ENCODE peak calls at places on chromosomes 5 and 9, in ten cellular contexts. Y is GM23248; M is IMR-90; E is tibial artery; C is ascending aorta; B is aorta; I is CD4-positive, CD25-positive, alpha-beta regulatory T cell; W is adrenal gland; G is pancreas; S is uterus. O is an unnamed sample. For H3K4me1, the result is how much of the 10 kb centered on the place peaks cover.

GRCh38 chr5:91280062-91280941 is 102.8 kb downstream of the ARRDC3 start:
- DNase-seq in G (peak), S (peak), E (peak), W (peak), B (peak), M (peak), I (peak), C (peak), Y (peak), O (peak)

GRCh38 chr5:139395844-139396640 is 1.1 kb upstream of the PROB1 start:
- DNase-seq in Y (peak), C (no peak), E (no peak), W (peak), I (no peak), S (no peak), M (no peak), B (no peak), G (no peak), O (no peak)

GRCh38 chr5:141489841-141490240 is 960 bp downstream of the PCDHGC5 start:
- DNase-seq in I (no peak), C (no peak), S (no peak), G (no peak), Y (no peak), E (no peak), W (no peak), M (no peak), B (no peak), O (no peak)

GRCh38 chr9:4826417-4827166 is 33.8 kb downstream of the RCL1 start:
- DNase-seq in S (no peak), C (no peak), B (no peak), I (no peak), E (no peak), G (no peak), W (no peak), M (peak), Y (no peak), O (no peak)

GRCh38 chr5:168020522-168021294 is 270.7 kb upstream of the WWC1 start:
- DNase-seq in S (no peak), E (no peak), Y (peak), C (no peak), B (no peak), M (peak), I (no peak), G (no peak), W (peak), O (no peak)

GRCh38 chr9:108645520-108645919 is 210.3 kb downstream of the ACTL7B start:
- DNase-seq in S (no peak), B (no peak), E (no peak), C (no peak), Y (peak), M (no peak), W (no peak), G (no peak), I (no peak), O (no peak)

GRCh38 chr9:19028835-19029451 is 4.1 kb downstream of the SAXO1 start:
- DNase-seq in B (no peak), S (peak), Y (peak), I (peak), G (peak), W (peak), M (peak), C (no peak), E (no peak), O (no peak)

GRCh38 chr5:5270958-5271605 is 131.0 kb downstream of the ADAMTS16 start:
- DNase-seq in S (peak), W (peak), C (peak), E (peak), M (peak), Y (peak), B (peak), I (no peak), G (peak), O (no peak)

GRCh38 chr9:89529243-89530030 is 31.5 kb upstream of the SEMA4D start:
- DNase-seq in C (no peak), Y (no peak), S (no peak), B (no peak), E (no peak), G (no peak), I (no peak), M (no peak), W (no peak), O (no peak)

GRCh38 chr9:131635285-131635684 is 90.0 kb downstream of the PRRT1B start:
- DNase-seq in I (peak), C (peak), B (peak), S (peak), E (peak), G (peak), M (peak), W (peak), Y (peak), O (peak)

GRCh38 chr9:10396641-10397040 is 216.2 kb downstream of the PTPRD start:
- DNase-seq in C (no peak), I (no peak), S (no peak), Y (no peak), G (no peak), M (no peak), W (no peak), E (no peak), B (no peak), O (no peak)

GRCh38 chr5:168879929-168880328 is 300.8 kb upstream of the PANK3 start:
- DNase-seq in W (peak), B (no peak), S (no peak), M (no peak), G (peak), Y (peak), E (no peak), C (no peak), I (no peak), O (no peak)

GRCh38 chr9:89448381-89448780 is 49.5 kb downstream of the SEMA4D start:
- DNase-seq in I (no peak), Y (no peak), B (peak), W (no peak), M (no peak), S (no peak), C (no peak), G (no peak), E (no peak), O (no peak)

GRCh38 chr5:60540855-60541805 is 158.8 kb downstream of the DEPDC1B start:
- DNase-seq in B (peak), S (no peak), M (peak), G (no peak), C (peak), I (no peak), E (no peak), Y (peak), W (no peak), O (no peak)

GRCh38 chr5:1654786-1655495 is 131.2 kb upstream of the LPCAT1 start:
- DNase-seq in W (peak), E (no peak), Y (no peak), M (no peak), I (no peak), C (peak), G (no peak), S (no peak), B (no peak), O (no peak)

GRCh38 chr9:13557724-13558123 is 278.2 kb upstream of the MPDZ start:
- DNase-seq in C (no peak), M (no peak), I (no peak), E (no peak), S (no peak), G (no peak), Y (no peak), W (no peak), B (no peak), O (no peak)

GRCh38 chr5:7419846-7420245 is 23.9 kb downstream of the ADCY2 start:
- DNase-seq in S (no peak), Y (no peak), C (no peak), W (no peak), B (no peak), G (no peak), M (no peak), E (no peak), I (no peak), O (no peak)

GRCh38 chr5:96293966-96294886 is 138.8 kb downstream of the PCSK1 start:
- DNase-seq in Y (peak), M (peak), G (peak), W (no peak), C (no peak), B (no peak), E (no peak), S (no peak), I (no peak), O (no peak)

GRCh38 chr5:124895236-124895635 is 148.8 kb upstream of the ZNF608 start:
- DNase-seq in M (no peak), G (no peak), B (no peak), E (no peak), I (no peak), W (no peak), C (no peak), Y (no peak), S (no peak), O (no peak)

GRCh38 chr5:137954131-137954879 is 65.0 kb downstream of the PKD2L2 start:
- DNase-seq in S (peak), B (no peak), W (no peak), G (no peak), I (no peak), E (no peak), M (peak), C (no peak), Y (peak), O (no peak)

GRCh38 chr9:137423810-137424291 is 658 bp downstream of the NOXA1 start:
- DNase-seq in M (no peak), E (no peak), B (peak), S (peak), I (no peak), W (peak), Y (no peak), C (peak), G (peak), O (no peak)

GRCh38 chr5:43140286-43140685 is 19.6 kb downstream of the ZNF131 start:
- DNase-seq in E (no peak), W (no peak), S (no peak), B (no peak), C (no peak), Y (no peak), M (peak), I (peak), G (no peak), O (no peak)

GRCh38 chr5:67009028-67009427 is 187.6 kb downstream of the CD180 start:
- DNase-seq in I (no peak), E (no peak), S (no peak), B (no peak), C (no peak), Y (no peak), G (no peak), W (no peak), M (no peak), O (no peak)

GRCh38 chr5:67011422-67011821 is 185.2 kb downstream of the CD180 start:
- DNase-seq in C (no peak), S (no peak), E (no peak), B (no peak), I (no peak), G (no peak), Y (no peak), M (no peak), W (no peak), O (no peak)

GRCh38 chr5:67013719-67014118 is 182.9 kb downstream of the CD180 start:
- DNase-seq in B (no peak), E (no peak), C (no peak), Y (no peak), I (no peak), S (no peak), M (no peak), W (no peak), G (no peak), O (no peak)

GRCh38 chr5:67012241-67012640 is 184.4 kb downstream of the CD180 start:
- DNase-seq in Y (peak), B (no peak), W (no peak), M (peak), E (no peak), C (no peak), S (no peak), I (no peak), G (no peak), O (no peak)

DNA sequence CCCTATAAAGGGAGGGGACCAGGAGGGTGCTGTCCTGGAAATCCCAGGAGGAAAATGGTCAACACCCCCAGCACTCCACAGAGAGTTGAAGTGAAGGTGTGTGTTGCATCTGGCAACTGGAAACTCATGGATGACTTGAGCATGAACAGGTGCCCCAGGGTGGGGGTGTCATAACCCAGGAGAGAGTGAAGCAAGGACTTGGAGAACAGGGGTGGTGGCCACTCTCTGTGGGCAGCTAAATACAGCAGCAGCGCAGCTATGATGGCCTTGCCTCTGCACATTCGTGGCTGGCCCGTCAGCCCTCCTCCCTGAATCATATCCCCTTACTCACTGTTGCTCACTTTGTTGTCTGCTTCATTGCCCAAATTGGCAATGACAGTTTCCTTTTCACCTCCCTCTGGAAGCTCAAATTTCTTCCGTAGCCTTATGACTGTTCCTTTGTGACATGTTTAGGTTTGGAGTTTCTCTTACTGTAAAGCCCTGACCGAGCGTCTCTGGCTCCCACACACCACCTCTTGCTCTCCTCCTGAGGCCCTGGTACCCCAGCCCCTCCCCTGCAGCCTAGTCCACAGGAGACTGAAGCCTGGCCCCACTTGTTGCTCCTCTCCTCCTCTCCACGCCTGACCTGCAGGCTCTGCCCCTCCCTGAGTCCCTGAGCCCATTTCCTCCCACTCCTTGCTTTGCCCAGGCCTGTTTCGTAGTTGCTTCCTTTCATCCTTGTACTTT is 185.8 kb downstream of the CD180 start:
- DNase-seq in M (peak), G (no peak), W (peak), B (peak), C (no peak), S (no peak), E (no peak), I (no peak), Y (peak), O (no peak)
- H3K4me1 ChIP-seq in M (under half), G (under half), W (half or more), B (under half), C (under half), S (under half), E (under half), I (half or more), Y (under half), O (under half)

GRCh38 chr5:135034963-135035677 is 1.1 kb upstream of the PITX1 start:
- DNase-seq in G (no peak), Y (no peak), B (peak), S (no peak), W (no peak), C (no peak), M (no peak), E (no peak), I (no peak), O (no peak)
- H3K4me1 ChIP-seq in G (under half), Y (under half), B (under half), S (under half), W (under half), C (under half), M (under half), E (under half), I (under half), O (under half)

GRCh38 chr9:92759990-92760893 is 4.4 kb downstream of the BICD2 start:
- DNase-seq in G (peak), C (peak), Y (peak), W (peak), S (no peak), I (no peak), E (no peak), M (no peak), B (peak), O (no peak)
- H3K4me1 ChIP-seq in G (under half), C (under half), Y (under half), W (under half), S (under half), I (under half), E (under half), M (under half), B (under half), O (under half)

DNA sequence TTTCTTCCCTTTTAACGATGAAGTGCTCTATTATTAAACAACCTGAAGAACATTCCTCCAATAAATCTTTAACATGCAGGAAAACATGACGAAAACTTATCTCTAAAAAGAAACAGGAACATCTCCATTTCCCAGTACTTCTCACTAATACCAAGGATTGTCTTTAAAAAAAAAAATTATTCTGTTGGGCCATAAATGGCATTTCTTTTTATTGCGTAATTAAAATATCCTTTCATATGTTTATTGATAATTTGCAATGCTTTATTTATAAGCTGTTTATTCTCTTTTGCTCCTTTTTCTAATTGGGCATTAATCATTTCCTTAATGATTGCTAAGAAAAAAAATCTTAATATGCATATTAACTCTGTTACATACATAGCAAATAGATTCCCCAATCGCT is 18.9 kb downstream of the LIFR start:
- DNase-seq in M (no peak), C (no peak), B (no peak), E (no peak), Y (no peak), W (no peak), I (no peak), S (no peak), G (no peak), O (no peak)
- H3K4me1 ChIP-seq in M (under half), C (under half), B (under half), E (under half), Y (under half), W (half or more), I (under half), S (under half), G (under half), O (under half)

GRCh38 chr9:136013524-136014034 is 52.4 kb upstream of the UBAC1 start:
- DNase-seq in E (no peak), M (no peak), G (no peak), W (no peak), Y (no peak), I (no peak), B (no peak), S (no peak), C (no peak), O (no peak)
- H3K4me1 ChIP-seq in E (under half), M (under half), G (under half), W (under half), Y (under half), I (under half), B (under half), S (under half), C (under half), O (under half)